ENCODE peak calls at places on chromosome 16, in six cellular contexts. Z, R, W, S, P and G are unnamed samples.
A peak's percentile ranks its signal among the peaks of the same experiment; 100 is the strongest.

GRCh38 chr16:77721752-77722314 is 481 bp upstream of the NUDT7 start:
- DNase-seq in Z (no peak), R (no peak), W (no peak), S (no peak), P (no peak), G (no peak)

GRCh38 chr16:75064403-75065148 is 52.0 kb downstream of the LDHD start:
- DNase-seq in Z (no peak), R (no peak), W (no peak), S (no peak), P (no peak), G (no peak)

GRCh38 chr16:23505180-23505665 is 5.1 kb downstream of the GGA2 start:
- DNase-seq in Z (no peak), R (no peak), W (no peak), S (no peak), P (no peak), G (no peak)

GRCh38 chr16:50547944-50548658 is at the start of gene NKD1:
- DNase-seq in Z (peak; percentile 17), R (peak; percentile 42), W (no peak), S (peak; percentile 90), P (peak; percentile 61), G (peak; percentile 83)

GRCh38 chr16:19291459-19291858 is 5.9 kb downstream of the CLEC19A start:
- DNase-seq in Z (no peak), R (peak; percentile 8), W (no peak), S (no peak), P (no peak), G (no peak)

GRCh38 chr16:73605309-73605708 is 557.4 kb upstream of the ZFHX3 start:
- DNase-seq in Z (no peak), R (no peak), W (no peak), S (no peak), P (no peak), G (no peak)

GRCh38 chr16:77500286-77500598 is 65.4 kb upstream of the ADAMTS18 start:
- DNase-seq in Z (no peak), R (no peak), W (no peak), S (no peak), P (no peak), G (no peak)

GRCh38 chr16:86706726-86707125 is 128.4 kb downstream of the FOXL1 start:
- DNase-seq in Z (no peak), R (no peak), W (no peak), S (no peak), P (no peak), G (no peak)

GRCh38 chr16:65909310-65910050 is 457.0 kb upstream of the CDH5 start:
- DNase-seq in Z (no peak), R (no peak), W (no peak), S (no peak), P (no peak), G (no peak)

GRCh38 chr16:69804283-69804682 is 42.2 kb downstream of the WWP2 start:
- DNase-seq in Z (no peak), R (no peak), W (no peak), S (no peak), P (no peak), G (peak; percentile 51)

GRCh38 chr16:66954097-66954659 is 6.9 kb upstream of the CES3 start:
- DNase-seq in Z (peak; percentile 69), R (peak; percentile 82), W (no peak), S (no peak), P (peak; percentile 57), G (peak; percentile 89)

GRCh38 chr16:4640572-4641305 is 16.1 kb downstream of the MGRN1 start:
- DNase-seq in Z (no peak), R (no peak), W (no peak), S (no peak), P (no peak), G (no peak)

GRCh38 chr16:83023011-83023410 is 396.2 kb downstream of the CDH13 start:
- DNase-seq in Z (no peak), R (no peak), W (no peak), S (no peak), P (no peak), G (no peak)

GRCh38 chr16:3637371-3637923 is 17.0 kb upstream of the DNASE1 start:
- DNase-seq in Z (no peak), R (peak; percentile 60), W (no peak), S (peak; percentile 54), P (peak; percentile 39), G (peak; percentile 14)

GRCh38 chr16:88870608-88871348 is 4.3 kb upstream of the PABPN1L start:
- DNase-seq in Z (no peak), R (no peak), W (no peak), S (no peak), P (no peak), G (no peak)

GRCh38 chr16:1980026-1980769 is 1.1 kb downstream of the NOXO1 start:
- DNase-seq in Z (no peak), R (no peak), W (no peak), S (no peak), P (no peak), G (no peak)

GRCh38 chr16:25257956-25258855 is 561 bp upstream of the ZKSCAN2 start:
- DNase-seq in Z (peak; percentile 71), R (peak; percentile 93), W (peak; percentile 10), S (peak; percentile 94), P (peak; percentile 79), G (no peak)

GRCh38 chr16:30085247-30085646 is 6.5 kb downstream of the TBX6 start:
- DNase-seq in Z (no peak), R (no peak), W (no peak), S (no peak), P (no peak), G (no peak)

GRCh38 chr16:65754799-65755691 is 611.4 kb upstream of the CDH5 start:
- DNase-seq in Z (no peak), R (peak; percentile 20), W (no peak), S (no peak), P (no peak), G (peak; percentile 86)

DNA sequence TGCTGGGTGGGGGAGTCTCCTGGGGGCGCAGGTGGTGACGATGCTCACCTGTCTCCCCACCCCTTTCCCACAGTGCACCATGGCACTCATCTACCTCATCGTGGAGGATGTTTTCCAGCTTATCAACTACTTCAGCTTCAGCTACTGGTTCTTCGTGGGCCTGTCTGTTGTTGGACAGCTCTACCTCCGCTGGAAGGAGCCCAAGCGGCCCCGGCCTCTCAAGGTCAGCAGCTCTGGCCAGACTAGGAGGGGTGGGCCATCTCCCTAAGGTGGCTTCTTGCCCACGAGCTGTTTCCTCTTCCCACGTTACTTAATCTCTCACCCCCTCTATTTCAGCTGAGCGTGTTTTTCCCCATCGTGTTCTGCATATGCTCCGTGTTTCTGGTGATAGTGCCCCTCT is 14.5 kb downstream of the SLC7A6OS start:
- DNase-seq in Z (no peak), R (no peak), W (no peak), S (no peak), P (no peak), G (no peak)
- H3K36me3 ChIP-seq in Z (peaks cover 84% of the 10 kb centered on the region), R (peaks cover 92% of the 10 kb centered on the region), W (peaks cover 81% of the 10 kb centered on the region), S (peaks cover 100% of the 10 kb centered on the region), P (peaks cover 34% of the 10 kb centered on the region), G (peaks cover 96% of the 10 kb centered on the region)

GRCh38 chr16:28103516-28104170 is 40.1 kb upstream of the GSG1L start:
- DNase-seq in Z (no peak), R (no peak), W (no peak), S (peak; percentile 59), P (no peak), G (no peak)
- H3K36me3 ChIP-seq in Z (peaks cover 84% of the 10 kb centered on the region), R (peaks cover 96% of the 10 kb centered on the region), W (peaks cover 94% of the 10 kb centered on the region), S (peaks cover 100% of the 10 kb centered on the region), P (peaks cover 65% of the 10 kb centered on the region), G (peaks cover 97% of the 10 kb centered on the region)

GRCh38 chr16:60166-60565 is 6.5 kb downstream of the SNRNP25 start:
- DNase-seq in Z (no peak), R (no peak), W (no peak), S (peak; percentile 55), P (no peak), G (no peak)
- H3K36me3 ChIP-seq in Z (peaks cover 85% of the 10 kb centered on the region), R (peaks cover 96% of the 10 kb centered on the region), W (peaks cover 83% of the 10 kb centered on the region), S (peaks cover 90% of the 10 kb centered on the region), P (no peaks in the 10 kb centered on the region), G (peaks cover 86% of the 10 kb centered on the region)

GRCh38 chr16:48817032-48817431 is 207.1 kb upstream of the N4BP1 start:
- DNase-seq in Z (no peak), R (no peak), W (no peak), S (no peak), P (no peak), G (no peak)

GRCh38 chr16:48818257-48818656 is 208.3 kb upstream of the N4BP1 start:
- DNase-seq in Z (no peak), R (no peak), W (no peak), S (no peak), P (no peak), G (no peak)

GRCh38 chr16:48816393-48816792 is 206.4 kb upstream of the N4BP1 start:
- DNase-seq in Z (no peak), R (no peak), W (no peak), S (no peak), P (no peak), G (no peak)

GRCh38 chr16:48824271-48824670 is 214.3 kb upstream of the N4BP1 start:
- DNase-seq in Z (no peak), R (no peak), W (no peak), S (no peak), P (no peak), G (no peak)

DNA sequence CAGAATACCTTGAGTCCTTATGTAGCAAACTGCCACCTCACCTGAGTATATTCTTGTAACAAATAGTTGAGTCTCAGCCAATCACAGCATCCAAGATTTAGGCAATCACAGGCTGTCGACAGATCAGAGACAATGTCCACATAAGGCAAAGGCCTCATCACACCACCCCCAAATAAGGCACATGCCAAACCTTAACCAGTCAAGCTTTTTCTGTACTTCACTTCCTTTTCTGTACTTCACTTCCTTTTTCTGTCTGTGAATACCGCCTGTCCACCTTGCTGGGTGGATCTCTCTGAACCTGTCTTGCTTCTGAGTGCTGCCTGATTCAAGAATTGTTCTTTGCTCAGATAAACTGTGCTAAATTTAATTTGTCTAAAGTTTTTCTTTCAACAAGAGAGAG is 210.4 kb upstream of the N4BP1 start:
- DNase-seq in Z (no peak), R (no peak), W (no peak), S (no peak), P (no peak), G (no peak)
- H3K36me3 ChIP-seq in Z (no peaks in the 10 kb centered on the region), R (no peaks in the 10 kb centered on the region), W (no peaks in the 10 kb centered on the region), S (no peaks in the 10 kb centered on the region), P (no peaks in the 10 kb centered on the region), G (no peaks in the 10 kb centered on the region)

GRCh38 chr16:81901483-81901882 is 109.8 kb downstream of the SDR42E1 start:
- DNase-seq in Z (peak; percentile 63), R (no peak), W (no peak), S (no peak), P (no peak), G (no peak)
- H3K36me3 ChIP-seq in Z (no peaks in the 10 kb centered on the region), R (no peaks in the 10 kb centered on the region), W (no peaks in the 10 kb centered on the region), S (peaks cover 100% of the 10 kb centered on the region), P (no peaks in the 10 kb centered on the region), G (no peaks in the 10 kb centered on the region)